ENCODE peak calls at places on chromosome 4, in seven cellular contexts. One of them, this sample, is unnamed.

GRCh38 chr4:88697113-88697512 is 516 bp downstream of the NAP1L5 start:
- DNase-seq in thoracic aorta: no peak
- DNase-seq in IMR-90: peak; percentile 52
- DNase-seq in psoas muscle: no peak
- DNase-seq in pancreas: no peak
- DNase-seq in transverse colon: peak; percentile 16
- DNase-seq in CD4-positive, alpha-beta memory T cell: peak; percentile 48
- DNase-seq in this sample: peak; percentile 48

GRCh38 chr4:153488006-153488718 is 22.0 kb downstream of the TMEM131L start:
- DNase-seq in thoracic aorta: no peak
- DNase-seq in IMR-90: peak; percentile 53
- DNase-seq in psoas muscle: no peak
- DNase-seq in pancreas: no peak
- DNase-seq in transverse colon: peak; percentile 37
- DNase-seq in CD4-positive, alpha-beta memory T cell: peak; percentile 94
- DNase-seq in this sample: no peak

GRCh38 chr4:168877779-168878491 is 132.1 kb downstream of the CBR4 start:
- DNase-seq in thoracic aorta: no peak
- DNase-seq in IMR-90: no peak
- DNase-seq in psoas muscle: peak; percentile 74
- DNase-seq in pancreas: peak; percentile 38
- DNase-seq in transverse colon: no peak
- DNase-seq in CD4-positive, alpha-beta memory T cell: no peak
- DNase-seq in this sample: no peak

GRCh38 chr4:61500883-61501282 is 300.8 kb downstream of the ADGRL3 start:
- DNase-seq in thoracic aorta: no peak
- DNase-seq in IMR-90: no peak
- DNase-seq in psoas muscle: no peak
- DNase-seq in pancreas: no peak
- DNase-seq in transverse colon: no peak
- DNase-seq in CD4-positive, alpha-beta memory T cell: no peak
- DNase-seq in this sample: no peak

GRCh38 chr4:140094701-140095420 is 59.1 kb downstream of the MAML3 start:
- DNase-seq in thoracic aorta: no peak
- DNase-seq in IMR-90: peak; percentile 73
- DNase-seq in psoas muscle: peak; percentile 79
- DNase-seq in pancreas: peak; percentile 69
- DNase-seq in transverse colon: peak; percentile 61
- DNase-seq in CD4-positive, alpha-beta memory T cell: peak; percentile 75
- DNase-seq in this sample: peak; percentile 35

GRCh38 chr4:78669453-78669852 is 106.7 kb upstream of the BMP2K start:
- DNase-seq in thoracic aorta: no peak
- DNase-seq in IMR-90: no peak
- DNase-seq in psoas muscle: no peak
- DNase-seq in pancreas: no peak
- DNase-seq in transverse colon: no peak
- DNase-seq in CD4-positive, alpha-beta memory T cell: no peak
- DNase-seq in this sample: no peak

GRCh38 chr4:48778431-48779094 is 1.5 kb downstream of the FRYL start:
- DNase-seq in thoracic aorta: no peak
- DNase-seq in IMR-90: peak; percentile 57
- DNase-seq in psoas muscle: no peak
- DNase-seq in pancreas: no peak
- DNase-seq in transverse colon: no peak
- DNase-seq in CD4-positive, alpha-beta memory T cell: peak; percentile 51
- DNase-seq in this sample: no peak

GRCh38 chr4:88320780-88321373 is 36.5 kb upstream of the PPM1K start:
- DNase-seq in thoracic aorta: no peak
- DNase-seq in IMR-90: no peak
- DNase-seq in psoas muscle: no peak
- DNase-seq in pancreas: peak; percentile 32
- DNase-seq in transverse colon: peak; percentile 38
- DNase-seq in CD4-positive, alpha-beta memory T cell: no peak
- DNase-seq in this sample: no peak

GRCh38 chr4:128006592-128006991 is 41.4 kb downstream of the ABHD18 start:
- DNase-seq in thoracic aorta: no peak
- DNase-seq in IMR-90: peak; percentile 63
- DNase-seq in psoas muscle: no peak
- DNase-seq in pancreas: no peak
- DNase-seq in transverse colon: no peak
- DNase-seq in CD4-positive, alpha-beta memory T cell: no peak
- DNase-seq in this sample: no peak

GRCh38 chr4:2412534-2412884 is 5.9 kb downstream of the ZFYVE28 start:
- DNase-seq in thoracic aorta: no peak
- DNase-seq in IMR-90: no peak
- DNase-seq in psoas muscle: no peak
- DNase-seq in pancreas: no peak
- DNase-seq in transverse colon: peak; percentile 83
- DNase-seq in CD4-positive, alpha-beta memory T cell: peak; percentile 91
- DNase-seq in this sample: no peak

GRCh38 chr4:155805016-155805415 is 46.2 kb downstream of the GUCY1B1 start:
- DNase-seq in thoracic aorta: no peak
- DNase-seq in IMR-90: peak; percentile 73
- DNase-seq in psoas muscle: no peak
- DNase-seq in pancreas: no peak
- DNase-seq in transverse colon: no peak
- DNase-seq in CD4-positive, alpha-beta memory T cell: no peak
- DNase-seq in this sample: no peak

GRCh38 chr4:77819836-77820679 is 890 bp upstream of the CNOT6L start:
- DNase-seq in thoracic aorta: peak; percentile 64
- DNase-seq in IMR-90: peak; percentile 70
- DNase-seq in psoas muscle: peak; percentile 96
- DNase-seq in pancreas: peak; percentile 96
- DNase-seq in transverse colon: peak; percentile 96
- DNase-seq in CD4-positive, alpha-beta memory T cell: peak; percentile 96
- DNase-seq in this sample: peak; percentile 89

GRCh38 chr4:6343950-6344408 is 74.3 kb downstream of the WFS1 start:
- DNase-seq in thoracic aorta: no peak
- DNase-seq in IMR-90: peak; percentile 80
- DNase-seq in psoas muscle: no peak
- DNase-seq in pancreas: no peak
- DNase-seq in transverse colon: no peak
- DNase-seq in CD4-positive, alpha-beta memory T cell: no peak
- DNase-seq in this sample: no peak

GRCh38 chr4:113607147-113607720 is 154.3 kb downstream of the CAMK2D start:
- DNase-seq in thoracic aorta: no peak
- DNase-seq in IMR-90: no peak
- DNase-seq in psoas muscle: no peak
- DNase-seq in pancreas: no peak
- DNase-seq in transverse colon: no peak
- DNase-seq in CD4-positive, alpha-beta memory T cell: no peak
- DNase-seq in this sample: no peak

GRCh38 chr4:145231906-145232700 is 51.7 kb upstream of the OTUD4 start:
- DNase-seq in thoracic aorta: no peak
- DNase-seq in IMR-90: peak; percentile 65
- DNase-seq in psoas muscle: no peak
- DNase-seq in pancreas: no peak
- DNase-seq in transverse colon: no peak
- DNase-seq in CD4-positive, alpha-beta memory T cell: no peak
- DNase-seq in this sample: no peak

GRCh38 chr4:336099-336892 is 1.3 kb upstream of the ZNF141 start:
- DNase-seq in thoracic aorta: no peak
- DNase-seq in IMR-90: no peak
- DNase-seq in psoas muscle: peak; percentile 54
- DNase-seq in pancreas: peak; percentile 17
- DNase-seq in transverse colon: peak; percentile 35
- DNase-seq in CD4-positive, alpha-beta memory T cell: no peak
- DNase-seq in this sample: peak; percentile 26

GRCh38 chr4:166146806-166147540 is 273.9 kb downstream of the TLL1 start:
- DNase-seq in thoracic aorta: no peak
- DNase-seq in IMR-90: no peak
- DNase-seq in psoas muscle: no peak
- DNase-seq in pancreas: no peak
- DNase-seq in transverse colon: no peak
- DNase-seq in CD4-positive, alpha-beta memory T cell: no peak
- DNase-seq in this sample: no peak

GRCh38 chr4:105624530-105624929 is 72.1 kb downstream of the ARHGEF38 start:
- DNase-seq in thoracic aorta: no peak
- DNase-seq in IMR-90: peak; percentile 40
- DNase-seq in psoas muscle: peak; percentile 74
- DNase-seq in pancreas: peak; percentile 40
- DNase-seq in transverse colon: no peak
- DNase-seq in CD4-positive, alpha-beta memory T cell: no peak
- DNase-seq in this sample: no peak

GRCh38 chr4:7074423-7074822 is 6.6 kb upstream of the GRPEL1 start:
- DNase-seq in thoracic aorta: no peak
- DNase-seq in IMR-90: no peak
- DNase-seq in psoas muscle: peak; percentile 76
- DNase-seq in pancreas: no peak
- DNase-seq in transverse colon: no peak
- DNase-seq in CD4-positive, alpha-beta memory T cell: no peak
- DNase-seq in this sample: no peak

GRCh38 chr4:1234296-1234695 is 14.6 kb downstream of the CTBP1 start:
- DNase-seq in thoracic aorta: no peak
- DNase-seq in IMR-90: peak; percentile 12
- DNase-seq in psoas muscle: peak; percentile 58
- DNase-seq in pancreas: no peak
- DNase-seq in transverse colon: no peak
- DNase-seq in CD4-positive, alpha-beta memory T cell: no peak
- DNase-seq in this sample: peak; percentile 46

GRCh38 chr4:127896528-127896927 is 15.8 kb downstream of the PLK4 start:
- DNase-seq in thoracic aorta: no peak
- DNase-seq in IMR-90: no peak
- DNase-seq in psoas muscle: no peak
- DNase-seq in pancreas: no peak
- DNase-seq in transverse colon: no peak
- DNase-seq in CD4-positive, alpha-beta memory T cell: no peak
- DNase-seq in this sample: no peak

GRCh38 chr4:23614284-23614892 is 275.5 kb downstream of the PPARGC1A start:
- DNase-seq in thoracic aorta: no peak
- DNase-seq in IMR-90: peak; percentile 1
- DNase-seq in psoas muscle: no peak
- DNase-seq in pancreas: no peak
- DNase-seq in transverse colon: no peak
- DNase-seq in CD4-positive, alpha-beta memory T cell: no peak
- DNase-seq in this sample: no peak

GRCh38 chr4:171266666-171267065 is 546.5 kb upstream of the GALNTL6 start:
- DNase-seq in thoracic aorta: no peak
- DNase-seq in IMR-90: no peak
- DNase-seq in psoas muscle: no peak
- DNase-seq in pancreas: no peak
- DNase-seq in transverse colon: no peak
- DNase-seq in CD4-positive, alpha-beta memory T cell: no peak
- DNase-seq in this sample: no peak

GRCh38 chr4:81470456-81471327 is 1.0 kb downstream of the RASGEF1B start:
- DNase-seq in thoracic aorta: peak; percentile 25
- DNase-seq in IMR-90: no peak
- DNase-seq in psoas muscle: peak; percentile 67
- DNase-seq in pancreas: peak; percentile 64
- DNase-seq in transverse colon: peak; percentile 64
- DNase-seq in CD4-positive, alpha-beta memory T cell: peak; percentile 62
- DNase-seq in this sample: peak; percentile 25

GRCh38 chr4:184396001-184396400 is 78.3 kb downstream of the IRF2 start:
- DNase-seq in thoracic aorta: no peak
- DNase-seq in IMR-90: no peak
- DNase-seq in psoas muscle: peak; percentile 58
- DNase-seq in pancreas: no peak
- DNase-seq in transverse colon: no peak
- DNase-seq in CD4-positive, alpha-beta memory T cell: no peak
- DNase-seq in this sample: no peak
- H3K27ac ChIP-seq in thoracic aorta: no peak overlapping the region
- H3K27ac ChIP-seq in IMR-90: no peak overlapping the region
- H3K27ac ChIP-seq in psoas muscle: peak overlapping the region; percentile 84
- H3K27ac ChIP-seq in pancreas: no peak overlapping the region
- H3K27ac ChIP-seq in transverse colon: peak overlapping the region; percentile 56
- H3K27ac ChIP-seq in CD4-positive, alpha-beta memory T cell: no peak overlapping the region
- H3K27ac ChIP-seq in this sample: no peak overlapping the region

GRCh38 chr4:71069063-71069462 is 75.6 kb downstream of the DCK start:
- DNase-seq in thoracic aorta: no peak
- DNase-seq in IMR-90: no peak
- DNase-seq in psoas muscle: no peak
- DNase-seq in pancreas: no peak
- DNase-seq in transverse colon: no peak
- DNase-seq in CD4-positive, alpha-beta memory T cell: no peak
- DNase-seq in this sample: no peak
- H3K4me3 ChIP-seq in thoracic aorta: no peak overlapping the region
- H3K4me3 ChIP-seq in IMR-90: no peak overlapping the region
- H3K4me3 ChIP-seq in psoas muscle: no peak overlapping the region
- H3K4me3 ChIP-seq in pancreas: no peak overlapping the region
- H3K4me3 ChIP-seq in transverse colon: no peak overlapping the region
- H3K4me3 ChIP-seq in CD4-positive, alpha-beta memory T cell: no peak overlapping the region
- H3K4me3 ChIP-seq in this sample: no peak overlapping the region

GRCh38 chr4:162522724-162523123 is 358.9 kb upstream of the FSTL5 start:
- DNase-seq in thoracic aorta: no peak
- DNase-seq in IMR-90: no peak
- DNase-seq in psoas muscle: no peak
- DNase-seq in pancreas: no peak
- DNase-seq in transverse colon: no peak
- DNase-seq in CD4-positive, alpha-beta memory T cell: no peak
- DNase-seq in this sample: no peak
- H3K4me1 ChIP-seq in thoracic aorta: no peaks in the 10 kb centered on the region
- H3K4me1 ChIP-seq in IMR-90: no peaks in the 10 kb centered on the region
- H3K4me1 ChIP-seq in psoas muscle: no peaks in the 10 kb centered on the region
- H3K4me1 ChIP-seq in pancreas: no peaks in the 10 kb centered on the region
- H3K4me1 ChIP-seq in transverse colon: no peaks in the 10 kb centered on the region
- H3K4me1 ChIP-seq in CD4-positive, alpha-beta memory T cell: no peaks in the 10 kb centered on the region
- H3K4me1 ChIP-seq in this sample: no peaks in the 10 kb centered on the region

GRCh38 chr4:184349283-184350039 is 124.9 kb downstream of the IRF2 start:
- DNase-seq in thoracic aorta: no peak
- DNase-seq in IMR-90: no peak
- DNase-seq in psoas muscle: no peak
- DNase-seq in pancreas: no peak
- DNase-seq in transverse colon: peak; percentile 35
- DNase-seq in CD4-positive, alpha-beta memory T cell: no peak
- DNase-seq in this sample: no peak
- H3K27ac ChIP-seq in thoracic aorta: no peak overlapping the region
- H3K27ac ChIP-seq in IMR-90: no peak overlapping the region
- H3K27ac ChIP-seq in psoas muscle: peak overlapping the region; percentile 94
- H3K27ac ChIP-seq in pancreas: peak overlapping the region; percentile 88
- H3K27ac ChIP-seq in transverse colon: peak overlapping the region; percentile 92
- H3K27ac ChIP-seq in CD4-positive, alpha-beta memory T cell: no peak overlapping the region
- H3K27ac ChIP-seq in this sample: no peak overlapping the region